ENCODE peak calls at places on chromosome 12, in six cellular contexts. Q is endothelial cell of umbilical vein, O is HepG2, P is A549, W is K562, Y is GM12878. N is an unnamed sample.

GRCh38 chr12:132290203-132290540 is 39.2 kb downstream of the GALNT9 start:
- DNase-seq in Q (no peak), O (no peak), P (no peak), W (no peak), Y (no peak), N (no peak)

GRCh38 chr12:2339022-2339431 is 286.2 kb downstream of the CACNA1C start:
- DNase-seq in Q (peak; percentile 18), O (no peak), P (peak; percentile 23), W (no peak), Y (no peak), N (no peak)

GRCh38 chr12:128766738-128767501 is 56.8 kb downstream of the SLC15A4 start:
- DNase-seq in Q (no peak), O (no peak), P (no peak), W (no peak), Y (no peak), N (no peak)

GRCh38 chr12:12807970-12808702 is 5.0 kb upstream of the DDX47 start:
- DNase-seq in Q (peak; percentile 95), O (no peak), P (no peak), W (no peak), Y (peak; percentile 80), N (peak; percentile 85)

GRCh38 chr12:55073043-55074022 is 52.9 kb upstream of the OR9K2 start:
- DNase-seq in Q (peak; percentile 67), O (peak; percentile 48), P (peak; percentile 82), W (peak; percentile 66), Y (peak; percentile 20), N (peak; percentile 83)

GRCh38 chr12:22332191-22332590 is 2.3 kb downstream of the ST8SIA1 start:
- DNase-seq in Q (no peak), O (no peak), P (no peak), W (no peak), Y (no peak), N (no peak)

GRCh38 chr12:95118138-95118787 is 44.8 kb upstream of the NR2C1 start:
- DNase-seq in Q (peak; percentile 95), O (peak; percentile 62), P (peak; percentile 80), W (no peak), Y (no peak), N (no peak)

GRCh38 chr12:91845365-91845764 is 300.3 kb downstream of the BTG1 start:
- DNase-seq in Q (no peak), O (no peak), P (no peak), W (no peak), Y (no peak), N (no peak)

GRCh38 chr12:1527789-1528188 is 66.6 kb downstream of the FBXL14 start:
- DNase-seq in Q (no peak), O (no peak), P (no peak), W (no peak), Y (no peak), N (peak; percentile 56)

GRCh38 chr12:124518051-124518932 is 49.1 kb downstream of the NCOR2 start:
- DNase-seq in Q (peak; percentile 99), O (peak; percentile 93), P (peak; percentile 98), W (no peak), Y (no peak), N (no peak)

GRCh38 chr12:53500119-53500775 is 836 bp upstream of the TARBP2 start:
- DNase-seq in Q (no peak), O (peak; percentile 44), P (peak; percentile 50), W (peak; percentile 97), Y (no peak), N (peak; percentile 86)
- TF ChIP-seq POLR2A in Q (peak; percentile 68), O (peak; percentile 90), P (peak; percentile 75), W (peak; percentile 66), Y (peak; percentile 70), N (peak; percentile 66)

DNA sequence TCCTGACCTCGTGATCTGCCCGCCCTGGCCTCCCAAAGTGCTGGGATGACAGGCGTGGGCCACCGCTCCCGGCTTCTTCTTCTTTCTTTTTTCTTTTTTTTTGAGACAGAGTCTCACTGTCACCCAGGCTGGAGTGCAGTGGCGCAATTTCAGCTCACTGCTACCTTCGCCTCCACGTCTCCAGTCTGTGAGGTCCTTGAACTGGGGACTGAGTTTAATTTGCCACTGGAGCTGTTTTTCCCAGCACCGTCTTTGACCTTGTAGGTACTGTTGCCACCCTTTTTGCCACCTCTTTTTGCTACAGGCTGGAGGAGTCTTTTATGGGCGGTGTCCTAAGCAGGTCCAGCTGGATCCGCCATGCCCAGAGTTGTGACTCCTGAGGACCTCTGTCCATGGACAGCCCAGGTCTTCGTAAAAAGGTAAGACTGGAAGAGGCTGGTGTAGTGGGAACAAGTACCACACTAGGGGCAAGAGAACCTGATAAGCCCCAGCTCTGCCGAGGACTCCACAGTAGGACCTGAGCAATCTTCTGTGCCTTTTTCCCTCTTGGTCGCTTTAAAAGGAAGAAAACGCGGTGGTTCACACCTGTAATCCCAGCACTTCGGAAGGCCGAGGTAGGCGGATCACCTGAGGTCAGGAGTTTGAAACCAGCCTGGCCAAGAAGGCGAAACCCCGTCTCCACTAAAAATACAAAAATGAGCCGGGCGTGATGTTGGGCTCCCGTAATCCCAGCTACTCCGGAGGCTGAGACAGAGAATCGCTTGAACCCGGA is 976 bp downstream of the RNU4-2 start:
- DNase-seq in Q (peak; percentile 22), O (peak; percentile 35), P (peak; percentile 74), W (peak; percentile 29), Y (no peak), N (peak; percentile 55)
- TF ChIP-seq MAX in Q (no peak), O (no peak), P (no peak), W (no peak), Y (no peak), N (no peak)

GRCh38 chr12:51370667-51371066 is 20.5 kb downstream of the GALNT6 start:
- DNase-seq in Q (no peak), O (no peak), P (no peak), W (no peak), Y (no peak), N (no peak)
- TF ChIP-seq MYC in Q (no peak), O (no peak), P (no peak), W (no peak), Y (no peak), N (no peak)

GRCh38 chr12:50084775-50085614 is at the start of gene SMARCD1:
- DNase-seq in Q (peak; percentile 92), O (peak; percentile 90), P (peak; percentile 95), W (peak; percentile 93), Y (peak; percentile 66), N (peak; percentile 98)
- TF ChIP-seq POLR2A in Q (no peak), O (peak; percentile 33), P (peak; percentile 37), W (peak; percentile 60), Y (peak; percentile 78), N (peak; percentile 50)

DNA sequence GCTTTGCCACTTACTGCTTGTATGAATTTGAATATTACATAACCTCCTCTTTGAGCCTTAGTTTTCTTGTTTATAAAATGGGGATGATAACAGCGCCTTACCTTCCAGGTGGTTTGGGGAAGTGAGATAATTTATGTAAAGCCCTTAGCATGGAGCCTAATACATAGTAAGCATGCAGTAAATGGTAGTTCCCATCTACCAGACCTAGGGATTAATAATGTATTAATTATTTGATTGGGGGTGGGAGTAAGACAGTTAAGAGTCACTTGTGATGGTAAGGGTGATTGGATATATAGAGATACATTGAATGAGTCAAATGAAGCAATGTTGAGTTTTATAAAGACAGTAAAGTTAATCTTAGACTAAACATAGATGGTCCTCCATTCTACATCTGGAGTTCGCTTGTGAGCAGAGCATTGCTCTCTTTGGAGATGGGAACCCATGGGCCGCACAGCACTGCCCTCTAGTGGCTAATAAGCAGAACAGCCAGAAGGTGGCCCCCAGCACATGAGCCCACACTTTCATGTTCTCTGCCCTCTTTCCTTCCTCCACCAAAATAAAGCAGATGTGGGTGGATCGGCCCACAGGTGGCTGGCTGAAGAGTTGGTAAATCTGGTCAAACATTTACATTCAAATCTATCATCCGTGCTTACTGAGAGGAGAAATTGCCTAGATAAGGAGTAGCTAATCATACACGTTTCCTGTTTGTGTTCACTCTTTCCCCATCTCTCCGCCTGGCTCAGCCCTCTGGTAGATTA is 26.5 kb upstream of the TAMALIN start:
- DNase-seq in Q (peak; percentile 84), O (peak; percentile 50), P (peak; percentile 68), W (peak; percentile 85), Y (no peak), N (peak; percentile 80)
- TF ChIP-seq MAX in Q (no peak), O (no peak), P (no peak), W (no peak), Y (no peak), N (no peak)

GRCh38 chr12:25459541-25459951 is 93.5 kb downstream of the LMNTD1 start:
- DNase-seq in Q (no peak), O (no peak), P (no peak), W (no peak), Y (peak; percentile 5), N (peak; percentile 55)
- TF ChIP-seq MYC in Q (no peak), O (no peak), P (no peak), W (no peak), Y (no peak), N (no peak)

DNA sequence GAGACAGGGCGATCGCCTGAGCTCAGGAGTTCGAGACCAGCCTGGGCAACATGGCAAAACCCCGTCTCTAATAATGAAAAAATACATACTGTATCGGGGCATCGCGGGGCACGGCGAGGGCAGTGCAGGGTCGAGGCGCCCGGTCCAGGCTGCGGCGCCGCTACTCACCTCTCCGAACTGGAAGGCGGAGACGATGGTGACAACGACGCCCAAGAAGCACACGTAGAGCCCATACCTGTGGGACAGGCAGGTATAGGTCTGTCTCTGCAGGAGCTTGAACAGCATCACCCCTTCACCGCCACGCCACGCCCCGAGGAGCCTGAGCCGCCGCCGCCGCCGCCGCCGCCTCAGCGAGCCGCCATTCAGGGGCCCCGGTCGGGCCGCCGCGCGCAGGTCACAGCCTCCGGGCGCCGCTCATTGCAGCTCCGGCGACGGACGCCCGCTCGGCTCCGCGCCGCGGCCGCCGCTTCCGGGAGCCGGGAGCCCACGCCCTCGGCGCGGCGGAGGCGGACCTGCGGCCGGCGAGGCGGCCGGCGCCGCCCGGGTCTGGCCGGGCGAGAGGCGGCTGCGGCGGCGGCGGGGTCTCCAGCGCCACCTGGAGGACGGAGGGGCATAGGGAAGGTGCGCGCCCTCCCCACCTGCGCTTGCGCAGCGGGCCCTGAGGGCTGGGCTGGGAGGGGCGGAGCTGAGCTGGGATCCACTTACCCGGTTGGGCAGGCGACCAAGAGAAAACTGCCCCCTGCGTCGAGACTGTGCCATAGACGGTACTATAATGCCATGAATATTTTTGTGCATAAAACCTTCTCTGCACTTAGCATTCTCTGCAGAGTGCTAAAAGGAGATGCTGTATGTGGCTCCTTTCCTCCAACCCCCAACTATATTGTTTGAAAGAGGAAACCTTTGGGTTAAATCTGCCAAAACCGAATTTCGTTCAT is at the start of gene GNPTAB:
- DNase-seq in Q (peak; percentile 94), O (peak; percentile 87), P (peak; percentile 94), W (peak; percentile 99), Y (peak; percentile 80), N (peak; percentile 97)
- TF ChIP-seq POLR2A in Q (peak; percentile 26), O (no peak), P (peak; percentile 76), W (no peak), Y (peak; percentile 84), N (peak; percentile 51)